ENCODE peak calls at places on chromosomes 1 and 21, in ten cellular contexts. L is NT2/D1, G is prostate gland, C is OCI-LY7, Y is spleen, R is pancreas, H is IMR-90, Q is NB4, A is fibroblast of lung, N is AG09309. S is an unnamed sample.

GRCh38 chr21:29677326-29677725 is 262.5 kb downstream of the GRIK1 start:
- DNase-seq in L (no peak), G (no peak), C (peak), Y (no peak), R (no peak), H (no peak), Q (no peak), A (no peak), N (no peak), S (no peak)

GRCh38 chr1:12617901-12618660 is at the start of gene DHRS3:
- DNase-seq in L (no peak), G (peak), C (no peak), Y (peak), R (peak), H (peak), Q (peak), A (peak), N (peak), S (no peak)

GRCh38 chr1:231357831-231358354 is 19.8 kb downstream of the SPRTN start:
- DNase-seq in L (peak), G (peak), C (peak), Y (no peak), R (no peak), H (peak), Q (peak), A (peak), N (peak), S (peak)

GRCh38 chr1:155309423-155310021 is 856 bp downstream of the FDPS start:
- DNase-seq in L (no peak), G (peak), C (peak), Y (peak), R (peak), H (no peak), Q (peak), A (no peak), N (no peak), S (no peak)

GRCh38 chr1:226617109-226617508 is 68.5 kb downstream of the STUM start:
- DNase-seq in L (no peak), G (no peak), C (no peak), Y (peak), R (no peak), H (no peak), Q (no peak), A (no peak), N (no peak), S (no peak)

GRCh38 chr1:220775238-220775853 is 11.4 kb upstream of the MTARC1 start:
- DNase-seq in L (peak), G (no peak), C (peak), Y (no peak), R (peak), H (no peak), Q (peak), A (peak), N (no peak), S (no peak)

GRCh38 chr1:217660353-217661062 is 29.4 kb downstream of the SPATA17 start:
- DNase-seq in L (peak), G (no peak), C (peak), Y (no peak), R (no peak), H (peak), Q (peak), A (peak), N (peak), S (peak)

GRCh38 chr1:5720936-5721335 is 271.3 kb downstream of the NPHP4 start:
- DNase-seq in L (no peak), G (no peak), C (no peak), Y (peak), R (no peak), H (no peak), Q (no peak), A (no peak), N (no peak), S (no peak)

GRCh38 chr1:211732276-211732571 is 56.8 kb upstream of the NEK2 start:
- DNase-seq in L (no peak), G (no peak), C (peak), Y (no peak), R (no peak), H (no peak), Q (no peak), A (no peak), N (no peak), S (no peak)
- H3K4me3 ChIP-seq in L (no peak), G (no peak), C (no peak), Y (no peak), R (no peak), H (no peak), Q (no peak), A (no peak), N (no peak), S (no peak)

GRCh38 chr1:215891673-215892072 is 324.6 kb downstream of the KCTD3 start:
- DNase-seq in L (no peak), G (no peak), C (no peak), Y (no peak), R (no peak), H (peak), Q (no peak), A (peak), N (no peak), S (no peak)
- H3K4me3 ChIP-seq in L (no peak), G (no peak), C (no peak), Y (no peak), R (no peak), H (no peak), Q (no peak), A (peak), N (no peak), S (no peak)

DNA sequence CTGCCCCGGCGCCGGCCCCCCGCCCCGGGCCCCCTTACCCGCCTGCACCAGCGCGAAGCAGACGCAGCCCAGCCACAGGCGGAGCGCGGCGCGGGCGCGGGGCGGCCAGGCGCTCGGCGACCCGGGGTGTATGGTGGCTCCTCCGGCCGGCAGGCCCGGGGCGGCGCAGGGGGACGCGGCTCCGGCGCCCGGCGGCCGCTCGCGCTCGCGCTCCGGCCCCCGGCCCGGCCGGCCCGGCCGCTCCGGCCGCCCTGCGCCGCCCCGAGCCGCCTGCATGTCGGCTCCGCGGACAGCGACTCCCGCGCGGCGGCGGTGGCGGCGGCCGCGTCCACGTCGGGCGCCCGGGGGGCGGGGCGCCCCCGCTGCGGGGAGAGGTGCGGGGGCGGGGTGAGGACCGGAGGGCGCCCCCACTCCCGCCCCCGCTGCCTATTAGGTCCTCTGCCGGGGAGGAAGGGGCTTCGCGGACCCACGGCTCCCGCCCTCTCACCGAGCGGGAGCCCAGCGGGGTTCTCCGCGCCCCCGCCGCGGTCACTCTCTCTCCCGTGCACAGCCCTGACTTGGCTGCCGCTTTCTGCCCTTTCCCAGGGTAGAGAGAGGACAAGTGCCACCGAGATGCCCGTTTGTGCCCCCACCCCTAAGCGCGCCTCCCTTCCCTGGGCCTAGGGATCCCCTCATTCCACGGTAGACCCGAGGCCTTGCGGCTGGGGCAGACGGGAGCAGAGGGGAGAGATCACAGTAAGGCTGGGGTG is at the start of gene FNDC5:
- DNase-seq in L (peak), G (no peak), C (no peak), Y (no peak), R (peak), H (peak), Q (peak), A (no peak), N (no peak), S (no peak)
- H3K4me3 ChIP-seq in L (peak), G (peak), C (no peak), Y (no peak), R (peak), H (peak), Q (no peak), A (no peak), N (peak), S (peak)

GRCh38 chr1:237146247-237146646 is 104.3 kb downstream of the RYR2 start:
- DNase-seq in L (peak), G (no peak), C (no peak), Y (no peak), R (no peak), H (peak), Q (no peak), A (peak), N (no peak), S (no peak)
- H3K4me3 ChIP-seq in L (no peak), G (no peak), C (no peak), Y (no peak), R (no peak), H (no peak), Q (no peak), A (no peak), N (no peak), S (no peak)

GRCh38 chr1:111214086-111214801 is 13.3 kb upstream of the CHI3L2 start:
- DNase-seq in L (no peak), G (no peak), C (peak), Y (no peak), R (no peak), H (peak), Q (no peak), A (no peak), N (no peak), S (no peak)

GRCh38 chr1:111213412-111213811 is 13.0 kb upstream of the DENND2D start:
- DNase-seq in L (no peak), G (no peak), C (no peak), Y (no peak), R (no peak), H (no peak), Q (peak), A (no peak), N (no peak), S (no peak)

GRCh38 chr1:111212634-111213335 is 12.3 kb upstream of the DENND2D start:
- DNase-seq in L (no peak), G (no peak), C (no peak), Y (no peak), R (no peak), H (no peak), Q (peak), A (no peak), N (no peak), S (no peak)

GRCh38 chr1:111216751-111217150 is 10.8 kb upstream of the CHI3L2 start:
- DNase-seq in L (no peak), G (no peak), C (no peak), Y (no peak), R (no peak), H (no peak), Q (no peak), A (no peak), N (no peak), S (no peak)

DNA sequence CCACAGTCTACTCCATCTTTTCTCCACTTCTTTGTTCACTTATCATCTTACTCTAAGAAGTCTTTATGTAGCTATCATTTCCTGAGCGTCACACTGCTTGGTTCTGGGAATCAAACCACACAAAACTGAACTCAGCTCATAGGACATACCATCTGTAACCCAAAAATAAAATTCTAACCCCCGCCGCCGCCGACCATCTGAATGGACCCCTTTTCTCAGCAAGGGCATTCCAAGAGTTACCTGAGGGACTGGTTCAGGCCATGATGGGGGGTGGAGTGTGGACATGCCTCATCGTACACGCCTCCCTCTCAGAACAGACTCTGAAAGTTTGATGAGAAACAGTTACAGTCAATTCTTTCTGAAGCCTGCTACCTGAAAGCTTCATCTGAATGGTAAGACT is 12.6 kb upstream of the CHI3L2 start:
- DNase-seq in L (no peak), G (no peak), C (peak), Y (no peak), R (no peak), H (no peak), Q (no peak), A (no peak), N (no peak), S (no peak)
- H3K4me3 ChIP-seq in L (no peak), G (no peak), C (peak), Y (no peak), R (no peak), H (no peak), Q (no peak), A (no peak), N (no peak), S (no peak)

GRCh38 chr1:21814981-21815583 is 3.0 kb downstream of the LDLRAD2 start:
- DNase-seq in L (no peak), G (no peak), C (no peak), Y (no peak), R (no peak), H (no peak), Q (no peak), A (no peak), N (no peak), S (no peak)
- H3K4me3 ChIP-seq in L (peak), G (no peak), C (no peak), Y (no peak), R (peak), H (no peak), Q (no peak), A (no peak), N (no peak), S (no peak)

S was measured in skeletal muscle cell.